ENCODE peak calls at places on chromosomes 1 and 21, in nine cellular contexts. O is glutamatergic neuron, P is AG09309, Z is mucosa of descending colon, F is uterus, X is AG04450, U is Peyer's patch, Y is mesothelial cell of epicardium, N is neural progenitor cell. S is an unnamed sample.

GRCh38 chr1:63119575-63120155 is 202.7 kb upstream of the FOXD3 start:
- DNase-seq in O (no peak), P (peak; percentile 74), Z (no peak), F (no peak), X (no peak), U (no peak), Y (no peak), N (no peak), S (no peak)

GRCh38 chr1:175208773-175209492 is 16.4 kb upstream of the KIAA0040 start:
- DNase-seq in O (no peak), P (no peak), Z (peak; percentile 38), F (no peak), X (no peak), U (no peak), Y (no peak), N (no peak), S (peak; percentile 97)

GRCh38 chr1:113886417-113887391 is 677 bp downstream of the BCL2L15 start:
- DNase-seq in O (no peak), P (no peak), Z (peak; percentile 55), F (no peak), X (no peak), U (peak; percentile 56), Y (no peak), N (no peak), S (no peak)

GRCh38 chr1:36087233-36088123 is 1.2 kb upstream of the ADPRS start:
- DNase-seq in O (no peak), P (no peak), Z (no peak), F (no peak), X (no peak), U (no peak), Y (no peak), N (no peak), S (no peak)

GRCh38 chr1:197213193-197213592 is 54.9 kb upstream of the CRB1 start:
- DNase-seq in O (no peak), P (no peak), Z (no peak), F (no peak), X (no peak), U (no peak), Y (no peak), N (no peak), S (no peak)

GRCh38 chr21:34630536-34631143 is 15.7 kb upstream of the RCAN1 start:
- DNase-seq in O (no peak), P (peak; percentile 21), Z (peak; percentile 52), F (no peak), X (no peak), U (no peak), Y (no peak), N (peak; percentile 63), S (peak; percentile 82)

GRCh38 chr1:183515002-183515689 is 42.8 kb downstream of the SMG7 start:
- DNase-seq in O (no peak), P (peak; percentile 46), Z (no peak), F (no peak), X (peak; percentile 58), U (no peak), Y (no peak), N (no peak), S (no peak)

GRCh38 chr1:203274603-203275381 is 30.5 kb upstream of the BTG2 start:
- DNase-seq in O (no peak), P (no peak), Z (peak; percentile 33), F (peak; percentile 62), X (no peak), U (no peak), Y (no peak), N (no peak), S (no peak)

GRCh38 chr21:31580866-31581276 is 78.6 kb upstream of the SOD1 start:
- DNase-seq in O (peak; percentile 86), P (peak; percentile 7), Z (peak; percentile 92), F (peak; percentile 55), X (peak; percentile 24), U (peak; percentile 62), Y (peak; percentile 79), N (peak; percentile 83), S (peak; percentile 88)

GRCh38 chr1:199550384-199551067 is 477.0 kb upstream of the NR5A2 start:
- DNase-seq in O (no peak), P (no peak), Z (no peak), F (no peak), X (no peak), U (no peak), Y (no peak), N (no peak), S (no peak)

GRCh38 chr1:118151312-118151937 is 33.6 kb downstream of the SPAG17 start:
- DNase-seq in O (peak; percentile 58), P (peak; percentile 35), Z (peak; percentile 76), F (peak; percentile 22), X (peak; percentile 38), U (no peak), Y (peak; percentile 67), N (peak; percentile 68), S (peak; percentile 29)

GRCh38 chr1:118158918-118159317 is 26.1 kb downstream of the SPAG17 start:
- DNase-seq in O (no peak), P (peak; percentile 57), Z (no peak), F (no peak), X (peak; percentile 36), U (no peak), Y (no peak), N (no peak), S (no peak)

GRCh38 chr1:118155106-118155505 is 29.9 kb downstream of the SPAG17 start:
- DNase-seq in O (no peak), P (no peak), Z (no peak), F (no peak), X (no peak), U (no peak), Y (no peak), N (no peak), S (no peak)

GRCh38 chr1:118157506-118157905 is 27.5 kb downstream of the SPAG17 start:
- DNase-seq in O (no peak), P (no peak), Z (no peak), F (no peak), X (no peak), U (no peak), Y (no peak), N (no peak), S (no peak)

GRCh38 chr1:118154220-118154619 is 30.8 kb downstream of the SPAG17 start:
- DNase-seq in O (no peak), P (no peak), Z (no peak), F (no peak), X (no peak), U (no peak), Y (no peak), N (peak; percentile 21), S (peak; percentile 21)
- TF ChIP-seq CTCF in O (no peak), P (peak; percentile 53), Z (no peak), F (no peak), X (peak; percentile 26), U (no peak), Y (no peak), N (peak; percentile 51), S (peak; percentile 20)

DNA sequence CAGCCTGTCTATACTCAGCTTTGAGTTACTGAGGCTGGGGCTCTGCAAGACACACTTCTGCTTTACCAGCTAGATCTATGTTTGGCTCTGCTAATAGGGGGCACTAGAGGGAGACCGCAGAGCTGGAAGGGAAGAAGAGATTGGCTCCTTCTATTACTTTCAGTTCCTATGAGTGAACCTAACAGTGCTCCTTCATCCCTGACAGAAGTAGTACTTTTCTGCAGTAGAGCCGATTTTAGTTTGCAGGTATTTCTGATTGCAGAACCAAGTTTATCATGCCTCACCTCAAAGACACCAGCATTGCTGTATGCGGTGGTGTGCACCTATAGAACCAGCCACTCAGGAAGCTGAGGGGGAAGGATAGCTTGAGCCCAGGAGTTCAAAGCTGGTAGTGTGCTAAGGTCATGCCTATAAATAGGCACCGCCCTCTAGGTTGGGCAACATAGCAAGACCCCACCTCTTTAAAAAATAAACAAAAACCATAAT is 5.7 kb upstream of the ZDHHC18 start:
- DNase-seq in O (no peak), P (no peak), Z (peak; percentile 36), F (no peak), X (no peak), U (no peak), Y (no peak), N (no peak), S (peak; percentile 72)
- TF ChIP-seq CTCF in O (no peak), P (no peak), Z (no peak), F (no peak), X (peak; percentile 19), U (peak; percentile 5), Y (no peak), N (no peak), S (peak; percentile 63)

GRCh38 chr1:226738421-226738994 is 574 bp downstream of the ITPKB start:
- DNase-seq in O (peak; percentile 55), P (no peak), Z (no peak), F (peak; percentile 49), X (no peak), U (peak; percentile 69), Y (peak; percentile 64), N (peak; percentile 70), S (peak; percentile 63)
- TF ChIP-seq CTCF in O (no peak), P (no peak), Z (no peak), F (no peak), X (peak; percentile 28), U (no peak), Y (no peak), N (no peak), S (peak; percentile 8)

GRCh38 chr21:27759091-27759659 is 792.3 kb upstream of the ADAMTS5 start:
- DNase-seq in O (peak; percentile 16), P (no peak), Z (peak; percentile 68), F (no peak), X (no peak), U (peak; percentile 58), Y (no peak), N (peak; percentile 57), S (no peak)
- TF ChIP-seq CTCF in O (no peak), P (peak; percentile 48), Z (no peak), F (no peak), X (peak; percentile 23), U (no peak), Y (no peak), N (peak; percentile 57), S (no peak)

S was measured in MM.1S.